ENCODE peak calls at places on chromosomes 4 and X, in five cellular contexts. One of them, this sample, is unnamed.

GRCh38 chr4:152780267-152780811 is 585 bp downstream of the ARFIP1 start:
- DNase-seq in fibroblast of villous mesenchyme: peak; percentile 37
- DNase-seq in H7: no peak
- DNase-seq in right cardiac atrium: no peak
- DNase-seq in aorta: no peak
- DNase-seq in this sample: no peak

GRCh38 chrX:97021680-97022079 is 138.0 kb downstream of the RPA4 start:
- DNase-seq in H7: no peak
- DNase-seq in fibroblast of villous mesenchyme: peak; percentile 1
- DNase-seq in aorta: no peak
- DNase-seq in right cardiac atrium: no peak
- DNase-seq in this sample: no peak

GRCh38 chr4:10075953-10076391 is 40.6 kb downstream of the WDR1 start:
- DNase-seq in H7: peak; percentile 26
- DNase-seq in right cardiac atrium: no peak
- DNase-seq in fibroblast of villous mesenchyme: no peak
- DNase-seq in aorta: peak; percentile 70
- DNase-seq in this sample: peak; percentile 4

GRCh38 chr4:31455612-31456011 is 735.4 kb downstream of the PCDH7 start:
- DNase-seq in H7: no peak
- DNase-seq in fibroblast of villous mesenchyme: no peak
- DNase-seq in right cardiac atrium: no peak
- DNase-seq in aorta: no peak
- DNase-seq in this sample: no peak

GRCh38 chr4:84597450-84597849 is 14.5 kb downstream of the CDS1 start:
- DNase-seq in aorta: no peak
- DNase-seq in right cardiac atrium: no peak
- DNase-seq in fibroblast of villous mesenchyme: no peak
- DNase-seq in H7: no peak
- DNase-seq in this sample: no peak

GRCh38 chrX:10525381-10525780 is 95.0 kb downstream of the MID1 start:
- DNase-seq in H7: no peak
- DNase-seq in aorta: no peak
- DNase-seq in right cardiac atrium: no peak
- DNase-seq in fibroblast of villous mesenchyme: peak; percentile 49
- DNase-seq in this sample: no peak

GRCh38 chr4:151853034-151853433 is 92.2 kb upstream of the GATB start:
- DNase-seq in H7: no peak
- DNase-seq in aorta: no peak
- DNase-seq in right cardiac atrium: no peak
- DNase-seq in fibroblast of villous mesenchyme: no peak
- DNase-seq in this sample: no peak

GRCh38 chr4:53734584-53735363 is 143.5 kb upstream of the LNX1 start:
- DNase-seq in aorta: no peak
- DNase-seq in fibroblast of villous mesenchyme: peak; percentile 25
- DNase-seq in right cardiac atrium: no peak
- DNase-seq in H7: no peak
- DNase-seq in this sample: no peak

GRCh38 chrX:26651755-26652154 is 435.8 kb downstream of the MAGEB5 start:
- DNase-seq in fibroblast of villous mesenchyme: no peak
- DNase-seq in H7: no peak
- DNase-seq in right cardiac atrium: no peak
- DNase-seq in aorta: no peak
- DNase-seq in this sample: peak; percentile 9

GRCh38 chr4:15718959-15719358 is 16.1 kb downstream of the BST1 start:
- DNase-seq in fibroblast of villous mesenchyme: no peak
- DNase-seq in right cardiac atrium: no peak
- DNase-seq in H7: no peak
- DNase-seq in aorta: no peak
- DNase-seq in this sample: no peak

GRCh38 chrX:97876697-97877407 is 993.1 kb downstream of the RPA4 start:
- DNase-seq in H7: no peak
- DNase-seq in aorta: no peak
- DNase-seq in fibroblast of villous mesenchyme: no peak
- DNase-seq in right cardiac atrium: no peak
- DNase-seq in this sample: no peak

GRCh38 chr4:17309567-17310268 is 202.2 kb downstream of the QDPR start:
- DNase-seq in H7: no peak
- DNase-seq in fibroblast of villous mesenchyme: no peak
- DNase-seq in right cardiac atrium: no peak
- DNase-seq in aorta: no peak
- DNase-seq in this sample: peak; percentile 28

GRCh38 chrX:111181883-111182400 is 86.0 kb downstream of the PAK3 start:
- DNase-seq in aorta: no peak
- DNase-seq in fibroblast of villous mesenchyme: no peak
- DNase-seq in right cardiac atrium: no peak
- DNase-seq in H7: no peak
- DNase-seq in this sample: no peak

GRCh38 chr4:73726000-73726399 is 14.4 kb upstream of the CXCL8 start:
- DNase-seq in aorta: no peak
- DNase-seq in H7: no peak
- DNase-seq in fibroblast of villous mesenchyme: peak; percentile 86
- DNase-seq in right cardiac atrium: no peak
- DNase-seq in this sample: no peak

GRCh38 chr4:73723029-73723428 is 17.3 kb upstream of the CXCL8 start:
- DNase-seq in fibroblast of villous mesenchyme: no peak
- DNase-seq in right cardiac atrium: no peak
- DNase-seq in aorta: no peak
- DNase-seq in H7: no peak
- DNase-seq in this sample: no peak

GRCh38 chr4:73721901-73722300 is 18.5 kb upstream of the CXCL8 start:
- DNase-seq in aorta: no peak
- DNase-seq in right cardiac atrium: no peak
- DNase-seq in H7: no peak
- DNase-seq in fibroblast of villous mesenchyme: no peak
- DNase-seq in this sample: no peak

GRCh38 chr4:73725499-73725898 is 14.9 kb upstream of the CXCL8 start:
- DNase-seq in fibroblast of villous mesenchyme: no peak
- DNase-seq in right cardiac atrium: no peak
- DNase-seq in H7: no peak
- DNase-seq in aorta: no peak
- DNase-seq in this sample: no peak

DNA sequence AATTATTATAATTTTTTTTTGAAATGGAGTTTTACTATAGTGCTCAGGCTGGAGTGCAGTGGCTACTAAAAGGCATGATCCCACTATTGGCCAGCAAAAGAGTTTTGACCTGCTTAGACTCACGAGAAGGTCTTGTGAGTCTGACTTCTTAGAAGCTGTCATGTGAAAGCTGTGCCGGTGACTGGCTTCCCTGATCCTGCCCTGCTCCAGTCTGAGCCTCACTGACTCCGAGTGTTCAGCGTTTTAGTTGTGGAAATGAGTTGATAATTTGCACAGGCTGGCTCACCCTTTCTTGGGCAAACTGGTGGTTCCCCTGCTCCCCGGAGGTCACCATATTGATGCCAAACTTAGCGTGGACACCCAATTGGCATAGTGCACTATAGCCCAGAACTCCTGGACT is 16.4 kb upstream of the CXCL8 start:
- DNase-seq in H7: no peak
- DNase-seq in fibroblast of villous mesenchyme: no peak
- DNase-seq in aorta: no peak
- DNase-seq in right cardiac atrium: no peak
- DNase-seq in this sample: no peak
- H3K4me3 ChIP-seq in H7: no peak overlapping the region
- H3K4me3 ChIP-seq in fibroblast of villous mesenchyme: no peak overlapping the region
- H3K4me3 ChIP-seq in aorta: no peak overlapping the region
- H3K4me3 ChIP-seq in right cardiac atrium: no peak overlapping the region
- H3K4me3 ChIP-seq in this sample: no peak overlapping the region

GRCh38 chr4:64158648-64159326 is 250.5 kb downstream of the TECRL start:
- DNase-seq in aorta: no peak
- DNase-seq in H7: no peak
- DNase-seq in right cardiac atrium: peak; percentile 53
- DNase-seq in fibroblast of villous mesenchyme: peak; percentile 39
- DNase-seq in this sample: peak; percentile 79
- H3K4me3 ChIP-seq in aorta: no peak overlapping the region
- H3K4me3 ChIP-seq in H7: no peak overlapping the region
- H3K4me3 ChIP-seq in right cardiac atrium: peak overlapping the region; percentile 54
- H3K4me3 ChIP-seq in fibroblast of villous mesenchyme: no peak overlapping the region
- H3K4me3 ChIP-seq in this sample: no peak overlapping the region

DNA sequence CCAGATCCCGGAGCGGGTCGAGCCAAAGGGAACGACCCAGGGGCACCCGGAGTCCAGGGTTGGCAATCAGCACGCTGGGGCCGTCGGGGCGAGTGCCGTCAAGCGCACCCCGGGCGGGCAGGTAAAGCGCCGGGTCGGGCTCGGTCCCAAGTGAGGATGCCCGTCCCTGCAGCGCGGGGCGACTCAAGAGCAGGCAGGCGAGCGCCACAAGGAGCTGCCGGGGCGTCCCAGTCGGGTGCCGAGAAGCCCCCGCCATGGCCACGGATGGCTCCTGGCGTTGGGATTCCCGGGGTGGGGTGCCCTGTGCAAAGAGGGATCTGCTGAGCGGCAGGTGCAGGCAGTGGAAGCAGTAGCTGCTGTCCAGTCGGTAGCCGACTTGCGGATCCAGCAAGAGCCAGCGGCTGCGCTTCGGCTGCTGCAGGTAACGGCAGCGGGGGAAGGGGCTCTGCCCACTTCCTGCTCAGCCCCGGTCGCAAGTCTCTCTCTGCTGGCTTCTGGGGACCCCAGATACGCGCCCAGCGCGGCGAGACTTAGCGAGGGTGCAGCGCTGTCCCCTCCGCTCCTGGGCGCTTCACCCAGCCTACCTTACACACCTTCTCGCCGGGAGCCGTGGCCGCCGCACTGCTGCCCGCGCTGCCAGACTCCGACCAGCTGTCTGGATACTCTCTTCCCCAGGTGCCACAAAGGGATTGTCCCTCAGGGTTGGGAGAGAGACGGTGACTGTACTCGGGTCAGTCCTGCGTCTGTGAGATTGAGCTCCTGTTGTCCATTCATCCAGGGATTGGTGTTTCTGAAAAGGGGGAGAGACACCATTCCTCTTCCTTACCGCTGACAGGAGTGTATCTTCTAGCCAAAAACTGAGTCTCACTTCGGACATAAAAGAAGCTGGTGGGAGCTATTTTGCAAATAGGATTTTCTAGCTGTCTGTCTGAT is at the start of gene FREM3:
- DNase-seq in right cardiac atrium: no peak
- DNase-seq in H7: peak; percentile 68
- DNase-seq in aorta: peak; percentile 76
- DNase-seq in fibroblast of villous mesenchyme: no peak
- DNase-seq in this sample: peak; percentile 6
- H3K4me3 ChIP-seq in right cardiac atrium: peak within 1 kb of the TSS; percentile 30
- H3K4me3 ChIP-seq in H7: peak within 1 kb of the TSS; percentile 49
- H3K4me3 ChIP-seq in aorta: peak within 1 kb of the TSS; percentile 2
- H3K4me3 ChIP-seq in fibroblast of villous mesenchyme: no peak within 1 kb of the TSS
- H3K4me3 ChIP-seq in this sample: no peak within 1 kb of the TSS

GRCh38 chr4:186939766-186940165 is 216.1 kb upstream of the FAT1 start:
- DNase-seq in aorta: no peak
- DNase-seq in H7: no peak
- DNase-seq in fibroblast of villous mesenchyme: no peak
- DNase-seq in right cardiac atrium: no peak
- DNase-seq in this sample: no peak
- H3K4me3 ChIP-seq in aorta: no peak overlapping the region
- H3K4me3 ChIP-seq in H7: no peak overlapping the region
- H3K4me3 ChIP-seq in fibroblast of villous mesenchyme: no peak overlapping the region
- H3K4me3 ChIP-seq in right cardiac atrium: no peak overlapping the region
- H3K4me3 ChIP-seq in this sample: no peak overlapping the region

This sample was measured in GM12865.